ENCODE peak calls at places on chromosomes 12 and 14, in six cellular contexts. E is esophagus squamous epithelium, U is LNCaP clone FGC, Z is prostate gland, P is cardiac muscle cell, L is endodermal cell. O is an unnamed sample.

GRCh38 chr14:65210118-65210826 is 108.0 kb upstream of the MAX start:
- DNase-seq in E (no peak), U (no peak), Z (no peak), P (no peak), L (no peak), O (peak; percentile 83)

GRCh38 chr12:93563807-93564538 is 8.5 kb upstream of the SOCS2 start:
- DNase-seq in E (no peak), U (no peak), Z (no peak), P (peak; percentile 28), L (peak; percentile 72), O (peak; percentile 55)

GRCh38 chr14:90644882-90645281 is 171.3 kb downstream of the TTC7B start:
- DNase-seq in E (no peak), U (no peak), Z (no peak), P (no peak), L (no peak), O (no peak)

GRCh38 chr12:3204143-3204542 is 127.0 kb downstream of the TSPAN9 start:
- DNase-seq in E (no peak), U (no peak), Z (no peak), P (no peak), L (peak; percentile 68), O (no peak)

GRCh38 chr12:77357654-77358053 is 292.3 kb upstream of the E2F7 start:
- DNase-seq in E (no peak), U (no peak), Z (no peak), P (no peak), L (no peak), O (no peak)

GRCh38 chr12:84994436-84994835 is 41.6 kb downstream of the TSPAN19 start:
- DNase-seq in E (no peak), U (no peak), Z (no peak), P (no peak), L (no peak), O (no peak)

GRCh38 chr12:130031041-130031440 is 127.2 kb upstream of the TMEM132D start:
- DNase-seq in E (no peak), U (no peak), Z (no peak), P (no peak), L (no peak), O (no peak)

GRCh38 chr12:121823101-121823726 is 19.4 kb downstream of the SETD1B start:
- DNase-seq in E (no peak), U (no peak), Z (no peak), P (no peak), L (peak; percentile 74), O (no peak)

GRCh38 chr12:51533799-51534198 is 57.2 kb upstream of the SCN8A start:
- DNase-seq in E (no peak), U (no peak), Z (no peak), P (peak; percentile 41), L (no peak), O (no peak)

GRCh38 chr14:54703082-54703481 is 136.2 kb downstream of the SAMD4A start:
- DNase-seq in E (no peak), U (no peak), Z (no peak), P (no peak), L (no peak), O (no peak)

GRCh38 chr14:103594265-103594664 is 31.5 kb downstream of the COA8 start:
- DNase-seq in E (no peak), U (no peak), Z (peak; percentile 67), P (no peak), L (no peak), O (no peak)

GRCh38 chr14:52678591-52678990 is 16.8 kb downstream of the ERO1A start:
- DNase-seq in E (no peak), U (no peak), Z (no peak), P (no peak), L (no peak), O (peak; percentile 12)
- TF ChIP-seq CTCF in E (no peak), U (no peak), Z (no peak), P (no peak), L (peak; percentile 82), O (peak; percentile 41)

DNA sequence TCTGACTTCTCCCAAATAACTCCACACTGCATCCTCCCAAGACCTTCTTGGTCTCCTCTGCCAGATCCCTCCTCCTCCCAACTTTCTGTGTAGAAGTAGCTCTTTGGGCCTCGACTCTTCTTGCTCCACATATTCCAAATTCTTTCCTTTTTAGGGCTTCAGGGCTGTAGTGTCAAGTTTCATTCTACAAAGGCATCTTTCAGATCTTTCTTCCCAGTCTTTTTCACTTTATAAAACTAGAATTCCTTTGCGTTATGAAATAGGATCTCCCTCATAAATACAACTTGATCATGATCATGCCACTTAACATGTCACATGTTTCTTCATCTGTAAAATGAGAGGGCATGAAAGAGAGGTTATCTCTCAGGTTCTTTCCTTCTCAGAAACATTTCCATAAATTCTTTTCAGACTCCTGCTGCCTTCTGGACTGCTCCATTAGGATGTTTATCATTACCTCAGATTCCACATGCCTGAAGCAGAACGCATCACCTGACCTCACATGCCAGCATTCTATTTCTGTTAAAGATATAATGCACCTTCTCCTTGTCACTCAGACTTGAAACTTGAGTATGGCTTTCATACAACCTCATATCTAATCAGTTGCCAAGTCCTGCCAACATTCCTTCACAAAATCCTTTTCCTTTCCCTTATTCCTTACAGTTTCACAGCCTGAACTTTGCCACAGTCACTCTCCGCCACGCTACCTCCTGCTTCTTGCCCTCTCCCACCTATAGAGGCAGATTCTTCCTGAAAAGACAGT is 8.5 kb downstream of the SLC38A1 start:
- DNase-seq in E (no peak), U (no peak), Z (no peak), P (peak; percentile 51), L (no peak), O (no peak)
- H3K4me3 ChIP-seq in E (no peak overlapping the region), U (no peak overlapping the region), Z (no peak overlapping the region), P (no peak overlapping the region), L (peak overlapping the region; percentile 25), O (no peak overlapping the region)

GRCh38 chr12:83434600-83434999 is 747.9 kb downstream of the TMTC2 start:
- DNase-seq in E (no peak), U (no peak), Z (no peak), P (no peak), L (no peak), O (no peak)
- TF ChIP-seq CTCF in E (no peak), U (peak; percentile 38), Z (no peak), P (no peak), L (no peak), O (no peak)

DNA sequence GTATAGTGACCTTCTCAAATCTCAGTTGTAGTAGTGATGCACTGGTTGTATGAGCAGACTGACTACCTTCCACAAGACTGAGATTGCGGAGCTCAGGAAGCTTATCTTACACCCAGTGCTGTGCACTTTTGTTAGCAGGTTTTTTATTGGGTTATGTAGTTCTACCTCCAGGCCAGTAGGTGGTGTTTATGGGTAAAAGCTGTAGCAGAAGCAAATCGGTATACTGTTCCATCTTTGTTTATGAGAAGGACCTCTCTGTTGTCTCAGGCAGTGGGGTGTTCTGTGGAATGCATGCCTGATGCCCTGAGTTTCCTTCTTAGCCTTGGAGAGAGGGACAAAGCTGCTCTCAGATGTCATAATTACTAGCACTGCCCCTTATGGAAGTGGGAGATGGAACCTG is 217.8 kb downstream of the LRFN5 start:
- DNase-seq in E (no peak), U (no peak), Z (no peak), P (no peak), L (no peak), O (no peak)
- H3K4me3 ChIP-seq in E (no peak overlapping the region), U (no peak overlapping the region), Z (no peak overlapping the region), P (no peak overlapping the region), L (no peak overlapping the region), O (no peak overlapping the region)

GRCh38 chr14:88386395-88386794 is 938 bp downstream of the SPATA7 start:
- DNase-seq in E (no peak), U (no peak), Z (no peak), P (no peak), L (no peak), O (peak; percentile 8)
- TF ChIP-seq CTCF in E (no peak), U (no peak), Z (no peak), P (no peak), L (no peak), O (no peak)

DNA sequence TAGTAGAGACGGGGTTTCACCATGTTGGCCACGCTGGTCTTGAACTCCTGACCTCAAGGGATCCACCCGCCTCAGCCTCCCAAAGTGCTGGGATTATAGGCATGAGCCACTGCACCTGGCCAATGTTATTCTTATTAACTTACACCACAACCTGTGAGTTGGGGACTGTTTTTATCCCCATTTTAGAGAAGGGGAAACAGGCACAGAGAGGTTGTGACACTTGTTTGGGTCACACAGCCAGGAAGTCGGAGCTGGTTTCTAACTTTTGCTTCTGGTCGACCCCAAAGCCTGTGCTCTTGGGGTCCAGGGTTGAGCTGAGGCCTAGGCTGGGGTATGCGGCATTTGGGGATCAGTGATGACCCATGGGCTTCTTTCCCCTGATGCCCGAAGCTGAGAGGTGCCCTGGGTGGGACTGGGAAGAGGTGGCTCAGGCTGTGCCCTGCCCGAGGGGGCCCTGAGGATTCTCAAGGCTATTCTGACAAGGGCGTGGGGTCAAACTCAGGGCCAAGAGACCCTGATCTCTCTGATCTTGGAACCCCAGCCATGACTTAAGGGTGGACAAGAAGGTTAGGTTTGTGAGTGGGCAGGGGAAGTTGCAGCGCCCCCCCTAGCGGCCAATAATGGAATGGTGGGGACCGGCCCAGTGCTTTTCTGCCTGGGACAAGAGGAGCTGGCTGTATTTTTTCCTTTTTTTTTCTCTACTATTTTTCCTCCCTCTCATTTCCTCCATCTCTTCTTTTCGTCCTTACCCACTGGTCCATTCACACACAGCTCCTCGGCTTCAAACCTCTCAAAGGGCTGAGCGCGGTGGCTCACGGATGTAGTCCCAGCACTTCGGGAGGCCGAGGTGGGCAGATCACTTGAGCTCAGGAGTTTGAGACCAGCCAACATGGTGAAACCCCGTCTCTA is 3.0 kb downstream of the SDSL start:
- DNase-seq in E (no peak), U (no peak), Z (no peak), P (peak; percentile 44), L (peak; percentile 96), O (peak; percentile 71)
- H3K4me3 ChIP-seq in E (no peak overlapping the region), U (no peak overlapping the region), Z (no peak overlapping the region), P (no peak overlapping the region), L (no peak overlapping the region), O (no peak overlapping the region)

GRCh38 chr14:50106178-50106577 is 10.2 kb downstream of the VCPKMT start:
- DNase-seq in E (no peak), U (no peak), Z (no peak), P (no peak), L (no peak), O (no peak)

GRCh38 chr14:50113381-50113811 is 3.0 kb downstream of the VCPKMT start:
- DNase-seq in E (no peak), U (no peak), Z (no peak), P (no peak), L (no peak), O (peak; percentile 62)

GRCh38 chr14:50110323-50111037 is 5.9 kb downstream of the VCPKMT start:
- DNase-seq in E (no peak), U (no peak), Z (no peak), P (no peak), L (no peak), O (no peak)

GRCh38 chr14:50107850-50108249 is 8.5 kb downstream of the VCPKMT start:
- DNase-seq in E (no peak), U (no peak), Z (no peak), P (no peak), L (no peak), O (no peak)

GRCh38 chr14:50109342-50109741 is 7.0 kb downstream of the VCPKMT start:
- DNase-seq in E (no peak), U (no peak), Z (no peak), P (peak; percentile 11), L (no peak), O (no peak)
- TF ChIP-seq CTCF in E (no peak), U (no peak), Z (no peak), P (peak; percentile 41), L (peak; percentile 72), O (no peak)

GRCh38 chr14:63787995-63788946 is 60.4 kb upstream of the SGPP1 start:
- DNase-seq in E (no peak), U (no peak), Z (no peak), P (no peak), L (no peak), O (no peak)
- H3K4me3 ChIP-seq in E (peak overlapping the region; percentile 14), U (no peak overlapping the region), Z (no peak overlapping the region), P (no peak overlapping the region), L (no peak overlapping the region), O (no peak overlapping the region)

O was measured in GM12865.